ENCODE peak calls at places on chromosomes 7 and 10, in eight cellular contexts. B is psoas muscle, A is Peyer's patch, D is endodermal cell, W is right cardiac atrium, V is IMR-90, Q is GM12878, C is brain microvascular endothelial cell. N is an unnamed sample.

GRCh38 chr7:51188987-51189386 is 127.6 kb downstream of the COBL start:
- DNase-seq in B (no peak), A (no peak), D (no peak), W (no peak), V (no peak), Q (no peak), C (no peak), N (no peak)

GRCh38 chr10:112754001-112754411 is 196.0 kb upstream of the TCF7L2 start:
- DNase-seq in B (no peak), A (no peak), D (no peak), W (no peak), V (peak; percentile 49), Q (no peak), C (peak; percentile 11), N (no peak)

GRCh38 chr10:79055100-79055782 is 13.5 kb upstream of the ZMIZ1 start:
- DNase-seq in B (no peak), A (peak; percentile 13), D (peak; percentile 33), W (no peak), V (no peak), Q (no peak), C (no peak), N (no peak)

GRCh38 chr10:97325754-97326153 is 6.7 kb downstream of the FRAT1 start:
- DNase-seq in B (no peak), A (no peak), D (peak; percentile 60), W (no peak), V (no peak), Q (no peak), C (no peak), N (no peak)

GRCh38 chr7:25431956-25432355 is 203.7 kb upstream of the NPVF start:
- DNase-seq in B (no peak), A (no peak), D (no peak), W (no peak), V (no peak), Q (no peak), C (no peak), N (no peak)

GRCh38 chr7:111290419-111290818 is 199.5 kb downstream of the LRRN3 start:
- DNase-seq in B (no peak), A (no peak), D (no peak), W (no peak), V (no peak), Q (no peak), C (no peak), N (no peak)

GRCh38 chr7:120554960-120555571 is 282.1 kb downstream of the KCND2 start:
- DNase-seq in B (no peak), A (no peak), D (peak; percentile 73), W (no peak), V (peak; percentile 47), Q (peak; percentile 45), C (peak; percentile 64), N (peak; percentile 42)

GRCh38 chr10:8053446-8054242 is 844 bp upstream of the GATA3 start:
- DNase-seq in B (peak; percentile 79), A (peak; percentile 93), D (peak; percentile 97), W (peak; percentile 94), V (peak; percentile 70), Q (no peak), C (peak; percentile 34), N (peak; percentile 87)

GRCh38 chr7:35685781-35686180 is 9.2 kb downstream of the HERPUD2 start:
- DNase-seq in B (no peak), A (no peak), D (no peak), W (no peak), V (no peak), Q (no peak), C (no peak), N (no peak)

GRCh38 chr7:35677582-35678356 is 17.2 kb downstream of the HERPUD2 start:
- DNase-seq in B (no peak), A (no peak), D (no peak), W (no peak), V (no peak), Q (no peak), C (no peak), N (no peak)

GRCh38 chr7:35680403-35681013 is 14.4 kb downstream of the HERPUD2 start:
- DNase-seq in B (no peak), A (no peak), D (no peak), W (no peak), V (no peak), Q (no peak), C (no peak), N (no peak)

GRCh38 chr7:35676211-35676610 is 18.7 kb downstream of the HERPUD2 start:
- DNase-seq in B (no peak), A (no peak), D (no peak), W (no peak), V (no peak), Q (no peak), C (no peak), N (no peak)

DNA sequence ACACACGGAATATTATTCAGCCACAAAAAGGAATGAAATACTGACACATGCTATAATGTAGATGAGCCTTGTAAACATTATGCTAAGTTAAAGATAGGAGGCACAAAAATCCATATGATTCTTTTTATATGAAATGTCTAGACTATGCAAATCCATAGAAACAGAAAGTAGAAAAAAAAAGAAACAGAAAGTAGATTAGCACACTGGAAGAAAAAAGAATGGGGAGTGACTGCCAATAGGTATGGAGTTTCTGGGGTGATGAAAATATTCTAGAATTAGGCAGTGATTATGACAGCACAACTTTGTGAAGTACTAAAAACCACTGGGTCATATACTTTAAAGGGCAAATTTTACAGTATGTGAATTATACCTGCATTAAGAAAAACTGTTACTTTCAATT is 13.3 kb downstream of the HERPUD2 start:
- DNase-seq in B (no peak), A (no peak), D (no peak), W (no peak), V (no peak), Q (no peak), C (no peak), N (no peak)
- H3K4me3 ChIP-seq in B (no peak overlapping the region), A (no peak overlapping the region), D (no peak overlapping the region), W (no peak overlapping the region), V (no peak overlapping the region), Q (no peak overlapping the region), C (no peak overlapping the region), N (no peak overlapping the region)

GRCh38 chr7:98870071-98870651 is 347 bp upstream of the TMEM130 start:
- DNase-seq in B (peak; percentile 56), A (peak; percentile 69), D (peak; percentile 85), W (peak; percentile 76), V (peak; percentile 50), Q (peak; percentile 31), C (no peak), N (peak; percentile 64)

GRCh38 chr7:98869374-98870070 is at the start of gene TMEM130:
- DNase-seq in B (no peak), A (no peak), D (peak; percentile 69), W (no peak), V (no peak), Q (no peak), C (no peak), N (no peak)

GRCh38 chr7:98872328-98872924 is 2.6 kb upstream of the TMEM130 start:
- DNase-seq in B (no peak), A (no peak), D (peak; percentile 64), W (no peak), V (no peak), Q (no peak), C (no peak), N (no peak)

GRCh38 chr7:98869001-98869373 is 827 bp downstream of the TMEM130 start:
- DNase-seq in B (no peak), A (no peak), D (no peak), W (no peak), V (no peak), Q (no peak), C (no peak), N (no peak)

GRCh38 chr7:98870807-98871491 is 1.1 kb upstream of the TMEM130 start:
- DNase-seq in B (no peak), A (no peak), D (peak; percentile 62), W (no peak), V (no peak), Q (no peak), C (no peak), N (no peak)
- H3K4me3 ChIP-seq in B (peak overlapping the region; percentile 47), A (no peak overlapping the region), D (no peak overlapping the region), W (no peak overlapping the region), V (no peak overlapping the region), Q (no peak overlapping the region), C (no peak overlapping the region), N (no peak overlapping the region)

DNA sequence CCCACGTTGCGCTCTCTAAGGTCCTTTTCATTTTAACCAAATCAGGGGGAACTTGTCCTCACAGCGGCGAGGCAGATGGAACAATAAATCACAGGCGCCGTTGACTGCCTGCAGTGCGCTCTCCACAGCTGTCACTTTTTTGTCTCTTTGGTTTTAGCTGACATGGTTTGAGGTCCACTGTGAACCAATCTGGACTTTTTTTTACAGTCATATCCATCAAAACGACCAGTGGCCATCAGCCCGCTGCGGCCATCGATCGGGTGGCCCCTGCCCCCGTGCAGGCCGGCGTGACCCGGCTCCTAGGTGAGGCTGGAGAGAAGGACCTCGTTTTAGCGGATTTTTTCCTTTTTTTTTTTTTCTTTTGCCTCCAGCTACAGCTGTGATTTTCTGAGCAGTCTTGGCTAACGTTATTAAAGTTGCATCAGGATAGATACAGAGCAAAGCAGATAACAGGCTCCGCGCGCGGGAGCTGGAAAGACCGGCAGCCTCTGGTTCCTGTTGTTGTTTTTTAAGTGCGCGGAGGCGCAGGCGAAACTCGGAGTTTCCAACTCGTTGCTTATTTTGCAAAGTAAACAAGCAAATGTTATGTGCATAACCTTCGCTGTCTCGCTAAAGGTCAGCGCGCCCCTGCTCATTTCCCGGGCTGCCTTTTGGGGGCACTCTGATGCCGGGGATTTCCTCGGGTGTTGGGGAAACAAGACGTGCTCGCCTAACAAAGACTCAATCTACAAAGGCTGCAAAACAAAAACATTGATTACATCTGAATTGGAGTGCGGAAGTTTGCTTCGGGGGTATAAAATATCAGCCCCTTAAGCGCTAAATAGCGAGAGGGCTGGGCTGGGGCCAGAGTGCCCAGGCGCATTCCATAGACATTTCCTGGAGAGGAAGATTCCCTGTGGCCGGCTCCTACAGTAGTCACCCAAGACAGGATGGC is 414.9 kb upstream of the MKI67 start:
- DNase-seq in B (no peak), A (no peak), D (peak; percentile 87), W (peak; percentile 66), V (no peak), Q (no peak), C (no peak), N (no peak)
- H3K4me3 ChIP-seq in B (peak overlapping the region; percentile 52), A (no peak overlapping the region), D (peak overlapping the region; percentile 85), W (peak overlapping the region; percentile 44), V (no peak overlapping the region), Q (no peak overlapping the region), C (no peak overlapping the region), N (no peak overlapping the region)

GRCh38 chr10:4307784-4308364 is 518.1 kb upstream of the AKR1E2 start:
- DNase-seq in B (no peak), A (no peak), D (no peak), W (peak; percentile 85), V (no peak), Q (no peak), C (no peak), N (no peak)

GRCh38 chr10:4310153-4310552 is 515.9 kb upstream of the AKR1E2 start:
- DNase-seq in B (no peak), A (no peak), D (no peak), W (no peak), V (no peak), Q (no peak), C (no peak), N (no peak)

GRCh38 chr10:4312046-4312835 is 513.8 kb upstream of the AKR1E2 start:
- DNase-seq in B (no peak), A (no peak), D (no peak), W (no peak), V (no peak), Q (no peak), C (no peak), N (no peak)

GRCh38 chr10:4303045-4303444 is 518.0 kb upstream of the KLF6 start:
- DNase-seq in B (no peak), A (no peak), D (no peak), W (no peak), V (peak; percentile 21), Q (no peak), C (peak; percentile 37), N (no peak)

DNA sequence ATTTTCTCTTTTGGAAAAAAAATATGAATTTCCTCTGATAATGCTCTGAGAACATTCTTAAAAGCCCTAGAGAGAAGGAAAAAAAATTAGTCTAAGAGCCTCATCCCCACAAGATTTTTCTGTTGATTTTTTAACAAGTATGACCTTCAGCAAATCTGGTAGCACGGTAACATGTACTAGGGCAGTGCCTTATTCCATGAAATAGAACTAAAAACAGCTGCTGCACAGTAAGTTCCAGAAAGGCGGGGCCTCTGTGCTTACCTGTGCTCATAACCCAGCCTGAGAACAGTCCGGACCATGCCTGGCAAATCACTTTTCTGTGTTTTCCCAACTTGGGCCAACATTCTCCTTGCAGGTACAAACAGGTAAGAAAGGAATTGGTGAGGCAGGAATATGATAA is 519.1 kb upstream of the AKR1E2 start:
- DNase-seq in B (no peak), A (no peak), D (no peak), W (no peak), V (no peak), Q (no peak), C (no peak), N (no peak)
- H3K4me3 ChIP-seq in B (no peak overlapping the region), A (no peak overlapping the region), D (no peak overlapping the region), W (no peak overlapping the region), V (no peak overlapping the region), Q (no peak overlapping the region), C (no peak overlapping the region), N (no peak overlapping the region)

N was measured in PC-9.